ENCODE peak calls at places on chromosomes 13 and 19, in four cellular contexts. A is cardiac muscle cell, C is HFF-Myc, L is NCI-H510A treated with DMSO at 0.1 percent for 48 hours. H is an unnamed sample.

GRCh38 chr13:74866151-74866550 is 615.8 kb downstream of the TBC1D4 start:
- DNase-seq in C (no peak), L (no peak), A (no peak), H (no peak)

GRCh38 chr13:110015253-110015652 is 228.9 kb upstream of the IRS2 start:
- DNase-seq in A (peak), C (no peak), L (peak), H (no peak)

GRCh38 chr19:17337675-17338439 is 504 bp downstream of the GTPBP3 start:
- DNase-seq in L (no peak), C (no peak), A (no peak), H (peak)

GRCh38 chr19:41928221-41928683 is at the start of gene ERFL:
- DNase-seq in A (no peak), L (no peak), C (no peak), H (no peak)

GRCh38 chr13:80284290-80284689 is 56.6 kb downstream of the SPRY2 start:
- DNase-seq in A (no peak), C (no peak), L (no peak), H (no peak)

GRCh38 chr19:44626067-44626624 is 12.8 kb downstream of the IGSF23 start:
- DNase-seq in A (peak), C (peak), L (no peak), H (peak)

GRCh38 chr19:45087531-45087930 is 5.4 kb upstream of the PPP1R37 start:
- DNase-seq in C (no peak), L (no peak), A (no peak), H (no peak)

GRCh38 chr19:42528354-42529247 is at the start of gene CEACAM1:
- DNase-seq in C (no peak), L (no peak), A (peak), H (no peak)